ENCODE peak calls at places on chromosomes 7 and 10, in ten cellular contexts. F is mammary epithelial cell, D is kidney epithelial cell, M is pancreas, L is brain microvascular endothelial cell, B is A549, N is AG10803, V is adrenal gland, K is kidney, Z is choroid plexus epithelial cell. H is an unnamed sample.

GRCh38 chr7:131628634-131629033 is 72.2 kb upstream of the PODXL start:
- DNase-seq in F (no peak), K (no peak), M (no peak), L (no peak), D (no peak), V (no peak), B (no peak), N (no peak), Z (no peak), H (no peak)

GRCh38 chr7:17907014-17907413 is 33.3 kb downstream of the SNX13 start:
- DNase-seq in V (no peak), M (no peak), N (no peak), F (peak), L (no peak), D (no peak), K (no peak), B (no peak), Z (no peak), H (no peak)

GRCh38 chr10:48332166-48332870 is 25.8 kb downstream of the MAPK8 start:
- DNase-seq in Z (no peak), D (no peak), B (no peak), L (no peak), N (no peak), V (no peak), M (no peak), F (peak), K (no peak), H (no peak)

GRCh38 chr7:107286751-107287621 is 118.2 kb downstream of the HBP1 start:
- DNase-seq in N (peak), L (no peak), K (no peak), D (no peak), Z (no peak), M (no peak), B (no peak), V (no peak), F (no peak), H (no peak)

GRCh38 chr10:70693619-70694286 is 21.4 kb downstream of the ADAMTS14 start:
- DNase-seq in N (peak), V (no peak), M (no peak), L (no peak), B (no peak), F (no peak), D (no peak), K (no peak), Z (peak), H (peak)

GRCh38 chr10:5575482-5576153 is 50.9 kb downstream of the CALML3 start:
- DNase-seq in Z (peak), N (peak), F (peak), B (no peak), K (peak), M (no peak), L (no peak), D (no peak), V (no peak), H (peak)

GRCh38 chr10:127148933-127149220 is 47.5 kb downstream of the INSYN2A start:
- DNase-seq in N (peak), F (peak), K (no peak), V (no peak), Z (peak), B (peak), M (no peak), L (peak), D (peak), H (peak)

GRCh38 chr7:105759670-105760548 is 116.5 kb downstream of the ATXN7L1 start:
- DNase-seq in Z (peak), L (peak), F (peak), B (peak), K (no peak), N (peak), D (no peak), V (peak), M (peak), H (peak)

GRCh38 chr10:103244663-103245271 is 920 bp upstream of the RPEL1 start:
- DNase-seq in M (peak), V (peak), N (peak), K (no peak), F (peak), B (peak), Z (peak), D (no peak), L (peak), H (peak)

GRCh38 chr7:82506208-82506607 is 62.6 kb upstream of the CACNA2D1 start:
- DNase-seq in N (no peak), D (no peak), L (peak), Z (peak), M (no peak), V (no peak), B (no peak), K (no peak), F (no peak), H (no peak)

GRCh38 chr7:48274662-48275061 is 103.4 kb downstream of the ABCA13 start:
- DNase-seq in Z (peak), B (no peak), D (no peak), K (no peak), V (no peak), N (peak), F (peak), L (peak), M (no peak), H (peak)

GRCh38 chr10:88270871-88271713 is 312.0 kb downstream of the RNLS start:
- DNase-seq in D (no peak), Z (peak), B (no peak), V (no peak), K (peak), F (peak), L (peak), N (peak), M (no peak), H (peak)

GRCh38 chr7:41720886-41721285 is 18.0 kb upstream of the INHBA start:
- DNase-seq in K (no peak), B (no peak), F (no peak), N (no peak), M (no peak), V (no peak), L (no peak), Z (no peak), D (no peak), H (no peak)

GRCh38 chr10:1968257-1969025 is 231.1 kb upstream of the ADARB2 start:
- DNase-seq in K (no peak), N (no peak), B (no peak), F (peak), M (no peak), L (no peak), D (no peak), V (peak), Z (no peak), H (peak)

GRCh38 chr7:128381161-128381821 is 19.8 kb upstream of the PRRT4 start:
- DNase-seq in D (no peak), M (no peak), B (no peak), F (peak), N (no peak), Z (no peak), L (no peak), K (no peak), V (peak), H (no peak)

GRCh38 chr10:29448125-29448524 is 159.3 kb downstream of the LYZL1 start:
- DNase-seq in M (no peak), B (no peak), Z (no peak), K (no peak), N (no peak), D (no peak), F (no peak), L (no peak), V (no peak), H (no peak)

GRCh38 chr10:103145860-103146466 is 47.1 kb downstream of the NT5C2 start:
- DNase-seq in B (no peak), D (no peak), V (peak), M (peak), L (peak), K (no peak), Z (peak), N (peak), F (peak), H (peak)

GRCh38 chr7:130982160-130982638 is 248.2 kb upstream of the KLF14 start:
- DNase-seq in L (no peak), M (no peak), Z (peak), F (peak), B (peak), N (peak), K (no peak), V (no peak), D (no peak), H (no peak)

GRCh38 chr10:77806511-77807157 is 119.9 kb downstream of the DLG5 start:
- DNase-seq in K (peak), V (no peak), N (no peak), F (no peak), M (no peak), D (no peak), B (no peak), L (no peak), Z (no peak), H (no peak)

GRCh38 chr10:28393956-28394568 is 91.2 kb upstream of the MPP7 start:
- DNase-seq in B (peak), D (peak), K (no peak), M (peak), V (peak), F (peak), L (peak), Z (peak), N (peak), H (peak)

GRCh38 chr10:8583096-8583495 is 528.6 kb downstream of the GATA3 start:
- DNase-seq in Z (no peak), N (no peak), D (no peak), K (no peak), L (no peak), V (no peak), M (no peak), B (no peak), F (no peak), H (no peak)

GRCh38 chr10:930415-931325 is 835 bp downstream of the LARP4B start:
- DNase-seq in F (peak), L (no peak), D (no peak), K (peak), N (peak), B (peak), V (peak), Z (peak), M (peak), H (no peak)

GRCh38 chr10:62919776-62920175 is 103.6 kb upstream of the EGR2 start:
- DNase-seq in L (no peak), F (peak), V (no peak), K (no peak), Z (no peak), M (no peak), N (peak), D (no peak), B (no peak), H (no peak)

GRCh38 chr7:102320601-102321350 is 34.1 kb downstream of the SH2B2 start:
- DNase-seq in N (no peak), B (no peak), L (no peak), D (no peak), M (no peak), K (no peak), Z (no peak), F (no peak), V (no peak), H (no peak)

GRCh38 chr10:32197423-32197822 is 141.2 kb upstream of the KIF5B start:
- DNase-seq in Z (no peak), B (no peak), N (no peak), L (no peak), F (no peak), M (no peak), V (no peak), D (no peak), K (no peak), H (no peak)

GRCh38 chr7:22563621-22564241 is 63.7 kb upstream of the STEAP1B start:
- DNase-seq in B (no peak), L (peak), F (peak), Z (no peak), D (no peak), N (peak), M (no peak), K (no peak), V (no peak), H (no peak)

GRCh38 chr7:121853307-121853706 is 19.7 kb upstream of the PTPRZ1 start:
- DNase-seq in F (no peak), D (no peak), L (no peak), Z (peak), K (no peak), B (no peak), V (no peak), M (no peak), N (no peak), H (no peak)

GRCh38 chr10:99834410-99834809 is 52.0 kb downstream of the ABCC2 start:
- DNase-seq in B (peak), V (no peak), L (peak), Z (peak), M (no peak), D (peak), K (no peak), N (peak), F (peak), H (no peak)

GRCh38 chr10:23047201-23048050 is 48.0 kb upstream of the MSRB2 start:
- DNase-seq in F (no peak), L (no peak), K (no peak), D (no peak), N (no peak), Z (peak), B (no peak), M (no peak), V (no peak), H (no peak)

GRCh38 chr7:96855139-96855538 is 145.5 kb upstream of the SEM1 start:
- DNase-seq in F (no peak), Z (no peak), N (no peak), D (no peak), L (no peak), M (no peak), V (no peak), K (no peak), B (no peak), H (no peak)

GRCh38 chr10:50622497-50623298 is 1.1 kb downstream of the SGMS1 start:
- DNase-seq in L (peak), K (peak), V (peak), N (peak), F (no peak), B (peak), D (no peak), Z (peak), M (peak), H (no peak)

GRCh38 chr7:31926991-31927584 is 143.1 kb downstream of the PDE1C start:
- DNase-seq in K (no peak), V (no peak), L (no peak), Z (no peak), N (no peak), M (no peak), B (no peak), F (no peak), D (no peak), H (no peak)

GRCh38 chr7:37342665-37343471 is 105.8 kb downstream of the ELMO1 start:
- DNase-seq in D (no peak), M (no peak), B (no peak), N (no peak), K (no peak), F (peak), Z (no peak), V (no peak), L (no peak), H (no peak)

GRCh38 chr10:14567421-14567820 is 207.3 kb downstream of the FAM107B start:
- DNase-seq in D (no peak), L (no peak), B (no peak), Z (no peak), K (no peak), F (no peak), N (no peak), M (no peak), V (no peak), H (no peak)

GRCh38 chr10:79292026-79292425 is 55.2 kb upstream of the PPIF start:
- DNase-seq in K (no peak), M (no peak), V (no peak), L (no peak), D (no peak), B (no peak), F (no peak), N (no peak), Z (no peak), H (no peak)

GRCh38 chr10:79295593-79295992 is 51.7 kb upstream of the PPIF start:
- DNase-seq in M (no peak), L (no peak), F (peak), B (no peak), D (no peak), Z (no peak), V (peak), N (no peak), K (no peak), H (no peak)

GRCh38 chr10:79289801-79290200 is 57.5 kb upstream of the PPIF start:
- DNase-seq in V (no peak), B (no peak), Z (no peak), L (no peak), K (no peak), F (no peak), D (no peak), M (no peak), N (no peak), H (no peak)

GRCh38 chr10:79293841-79294705 is 53.2 kb upstream of the PPIF start:
- DNase-seq in D (peak), B (no peak), L (peak), M (no peak), K (no peak), Z (peak), V (no peak), N (peak), F (peak), H (no peak)

GRCh38 chr10:79292789-79293746 is 54.2 kb upstream of the PPIF start:
- DNase-seq in F (no peak), M (no peak), K (no peak), L (no peak), D (no peak), V (no peak), B (peak), N (no peak), Z (no peak), H (no peak)
- TF ChIP-seq CTCF in F (peak), M (peak), K (peak), L (peak), D (peak), V (peak), B (peak), N (peak), Z (peak), H (peak)

DNA sequence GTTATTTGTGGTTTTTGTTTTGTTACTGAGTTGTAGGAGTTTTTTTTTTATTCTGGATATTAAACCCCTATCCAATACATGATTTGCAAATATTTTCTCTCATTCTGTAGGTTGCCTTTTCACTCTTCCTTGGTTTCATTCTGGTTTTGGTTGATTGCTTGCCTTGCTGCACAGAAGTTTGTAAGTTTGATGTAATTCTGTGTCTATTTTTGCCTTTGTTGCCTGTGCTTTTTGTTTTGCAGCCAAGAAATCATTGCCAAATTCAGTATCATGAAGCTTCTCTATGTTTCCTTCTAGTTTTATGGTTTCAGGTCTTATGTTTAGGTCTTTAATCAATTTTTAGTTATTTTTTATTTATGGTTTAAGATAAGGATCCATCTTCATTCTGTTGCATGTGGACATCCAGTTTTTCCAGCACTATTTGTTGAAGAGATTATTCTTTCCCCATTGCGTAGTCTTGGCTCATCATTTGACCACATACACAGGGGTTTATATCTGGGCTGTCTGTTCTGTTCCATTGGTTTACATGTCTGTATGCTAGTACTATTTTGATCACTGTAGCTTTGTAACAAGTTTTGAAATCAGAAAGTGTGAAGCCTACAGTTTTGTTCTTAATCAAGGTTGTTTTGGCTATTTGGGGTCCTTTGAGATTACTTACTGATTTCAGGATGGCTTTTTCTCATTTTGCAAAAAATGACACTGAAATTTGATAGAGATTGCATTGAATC is 26.4 kb downstream of the BMPR1A start:
- DNase-seq in N (peak), D (no peak), B (no peak), L (no peak), K (no peak), F (no peak), M (no peak), Z (peak), V (no peak), H (no peak)
- H3K4me3 ChIP-seq in N (no peak), D (no peak), B (no peak), L (no peak), K (no peak), F (no peak), M (no peak), Z (no peak), V (no peak), H (no peak)

GRCh38 chr7:116584721-116585120 is 59.9 kb downstream of the CAV1 start:
- DNase-seq in B (no peak), V (no peak), N (no peak), Z (no peak), L (no peak), D (no peak), K (no peak), F (no peak), M (no peak), H (no peak)

GRCh38 chr7:116579835-116580234 is 55.0 kb downstream of the CAV1 start:
- DNase-seq in F (no peak), V (no peak), Z (no peak), N (no peak), M (peak), D (no peak), K (no peak), B (no peak), L (no peak), H (no peak)

GRCh38 chr7:116582806-116583444 is 58.1 kb downstream of the CAV1 start:
- DNase-seq in F (no peak), L (peak), V (no peak), K (no peak), N (peak), M (no peak), Z (peak), B (no peak), D (no peak), H (no peak)

GRCh38 chr7:116583653-116584052 is 58.8 kb downstream of the CAV1 start:
- DNase-seq in V (no peak), B (no peak), M (no peak), L (no peak), D (no peak), N (no peak), K (no peak), F (no peak), Z (peak), H (no peak)

DNA sequence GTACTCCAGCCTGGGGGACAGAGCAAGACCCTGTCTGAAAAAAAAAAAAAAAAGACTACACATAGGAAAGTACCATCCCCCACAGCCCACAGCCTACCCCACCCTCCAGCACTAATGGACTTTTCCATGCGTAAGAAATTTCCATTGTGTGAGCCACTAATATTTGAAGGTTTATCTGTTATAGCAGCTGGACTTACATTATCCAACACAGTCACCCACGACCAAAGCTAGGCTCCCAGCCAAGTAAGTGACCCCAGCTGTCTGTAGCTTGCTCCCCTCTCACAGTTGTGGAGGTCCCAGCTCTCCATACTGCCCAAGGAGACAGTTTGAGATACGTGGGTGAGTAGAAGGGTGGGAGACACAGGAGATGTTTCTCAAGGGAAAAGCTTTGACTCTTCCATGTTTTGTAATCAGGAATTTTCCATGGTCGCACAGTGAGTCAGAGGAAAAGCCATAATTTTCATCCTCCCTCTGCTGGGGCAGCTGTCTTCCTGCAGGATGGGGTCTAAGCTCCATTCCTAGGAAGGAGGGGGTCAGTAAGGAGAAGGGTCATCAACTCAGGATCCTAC is 57.4 kb downstream of the CAV1 start:
- DNase-seq in D (no peak), F (no peak), B (no peak), M (no peak), L (peak), Z (peak), N (peak), K (no peak), V (no peak), H (no peak)
- TF ChIP-seq CTCF in D (peak), F (no peak), B (no peak), M (no peak), L (peak), Z (peak), N (peak), K (no peak), V (no peak), H (peak)

DNA sequence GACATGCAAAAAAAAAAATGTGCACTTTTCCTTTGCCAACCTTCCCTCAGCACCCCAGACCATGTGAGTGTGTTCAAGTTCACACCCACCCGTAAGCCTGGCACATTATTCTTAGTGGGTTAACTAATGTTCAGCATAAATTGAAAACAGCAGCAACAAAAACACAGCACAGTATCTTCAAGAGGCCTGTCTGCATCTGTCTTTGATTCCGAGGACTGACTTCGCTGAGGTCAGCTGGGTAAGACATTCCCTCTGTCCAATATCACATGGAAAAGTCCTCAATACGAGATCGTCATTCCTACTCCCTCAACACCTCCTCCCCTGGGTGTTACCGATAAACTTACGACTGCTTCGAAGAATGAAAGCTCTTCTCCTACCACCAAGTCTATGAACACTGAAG is 218.8 kb downstream of the SFMBT2 start:
- DNase-seq in F (no peak), B (no peak), M (no peak), K (no peak), Z (no peak), L (no peak), D (no peak), N (no peak), V (no peak), H (no peak)
- H3K4me3 ChIP-seq in F (no peak), B (no peak), M (no peak), K (no peak), Z (no peak), L (no peak), D (no peak), N (no peak), V (no peak), H (no peak)

GRCh38 chr10:59240581-59241183 is 64.2 kb downstream of the PHYHIPL start:
- DNase-seq in Z (peak), F (peak), M (no peak), B (no peak), K (no peak), V (no peak), N (peak), L (peak), D (no peak), H (peak)
- TF ChIP-seq CTCF in Z (peak), F (peak), M (peak), B (peak), K (peak), V (peak), N (peak), L (peak), D (peak), H (peak)

GRCh38 chr10:12844796-12845524 is 156.6 kb downstream of the CCDC3 start:
- DNase-seq in F (peak), M (no peak), L (peak), B (peak), V (peak), Z (peak), D (peak), K (no peak), N (peak), H (peak)
- H3K4me3 ChIP-seq in F (peak), M (no peak), L (no peak), B (no peak), V (no peak), Z (peak), D (no peak), K (no peak), N (peak), H (no peak)